ENCODE peak calls at places on chromosomes 1 and 21, in nine cellular contexts. One of them, this sample, is unnamed.

GRCh38 chr1:169999357-169999756 is 75.1 kb downstream of the KIFAP3 start:
- DNase-seq in activated CD4-positive, CD25-positive, alpha-beta regulatory T cell treated with anti-CD3 and anti-CD28 coated beads, Interleukin-2, amount 50 U/mL, for 16 hours: no peak
- DNase-seq in hippocampal formation: peak
- DNase-seq in B cell: no peak
- DNase-seq in left colon: no peak
- DNase-seq in IMR-90: peak
- DNase-seq in fibroblast of lung: peak
- DNase-seq in K562: no peak
- DNase-seq in naive thymus-derived CD8-positive, alpha-beta T cell: no peak
- DNase-seq in this sample: no peak

GRCh38 chr21:16678479-16678878 is 834.4 kb upstream of the CXADR start:
- DNase-seq in B cell: no peak
- DNase-seq in fibroblast of lung: no peak
- DNase-seq in activated CD4-positive, CD25-positive, alpha-beta regulatory T cell treated with anti-CD3 and anti-CD28 coated beads, Interleukin-2, amount 50 U/mL, for 16 hours: no peak
- DNase-seq in naive thymus-derived CD8-positive, alpha-beta T cell: no peak
- DNase-seq in K562: no peak
- DNase-seq in hippocampal formation: no peak
- DNase-seq in IMR-90: no peak
- DNase-seq in left colon: no peak
- DNase-seq in this sample: no peak

GRCh38 chr1:2302292-2302925 is 74.3 kb downstream of the SKI start:
- DNase-seq in naive thymus-derived CD8-positive, alpha-beta T cell: no peak
- DNase-seq in IMR-90: no peak
- DNase-seq in hippocampal formation: no peak
- DNase-seq in fibroblast of lung: no peak
- DNase-seq in K562: no peak
- DNase-seq in activated CD4-positive, CD25-positive, alpha-beta regulatory T cell treated with anti-CD3 and anti-CD28 coated beads, Interleukin-2, amount 50 U/mL, for 16 hours: no peak
- DNase-seq in left colon: no peak
- DNase-seq in B cell: no peak
- DNase-seq in this sample: no peak

GRCh38 chr21:35208810-35209517 is 159.9 kb upstream of the RUNX1 start:
- DNase-seq in IMR-90: peak
- DNase-seq in fibroblast of lung: peak
- DNase-seq in hippocampal formation: no peak
- DNase-seq in left colon: no peak
- DNase-seq in naive thymus-derived CD8-positive, alpha-beta T cell: no peak
- DNase-seq in B cell: no peak
- DNase-seq in K562: no peak
- DNase-seq in activated CD4-positive, CD25-positive, alpha-beta regulatory T cell treated with anti-CD3 and anti-CD28 coated beads, Interleukin-2, amount 50 U/mL, for 16 hours: no peak
- DNase-seq in this sample: no peak

GRCh38 chr1:205817988-205818387 is 5.0 kb upstream of the SLC41A1 start:
- DNase-seq in activated CD4-positive, CD25-positive, alpha-beta regulatory T cell treated with anti-CD3 and anti-CD28 coated beads, Interleukin-2, amount 50 U/mL, for 16 hours: no peak
- DNase-seq in B cell: no peak
- DNase-seq in left colon: no peak
- DNase-seq in naive thymus-derived CD8-positive, alpha-beta T cell: no peak
- DNase-seq in IMR-90: no peak
- DNase-seq in fibroblast of lung: no peak
- DNase-seq in K562: no peak
- DNase-seq in hippocampal formation: no peak
- DNase-seq in this sample: no peak

GRCh38 chr1:217506878-217507277 is 124.0 kb downstream of the GPATCH2 start:
- DNase-seq in fibroblast of lung: peak
- DNase-seq in activated CD4-positive, CD25-positive, alpha-beta regulatory T cell treated with anti-CD3 and anti-CD28 coated beads, Interleukin-2, amount 50 U/mL, for 16 hours: no peak
- DNase-seq in IMR-90: peak
- DNase-seq in K562: no peak
- DNase-seq in B cell: no peak
- DNase-seq in hippocampal formation: no peak
- DNase-seq in naive thymus-derived CD8-positive, alpha-beta T cell: no peak
- DNase-seq in left colon: no peak
- DNase-seq in this sample: no peak

GRCh38 chr1:75614455-75615379 is 3.8 kb upstream of the SLC44A5 start:
- DNase-seq in left colon: no peak
- DNase-seq in K562: peak
- DNase-seq in naive thymus-derived CD8-positive, alpha-beta T cell: peak
- DNase-seq in activated CD4-positive, CD25-positive, alpha-beta regulatory T cell treated with anti-CD3 and anti-CD28 coated beads, Interleukin-2, amount 50 U/mL, for 16 hours: no peak
- DNase-seq in hippocampal formation: peak
- DNase-seq in IMR-90: peak
- DNase-seq in B cell: peak
- DNase-seq in fibroblast of lung: peak
- DNase-seq in this sample: peak

GRCh38 chr1:181486098-181486420 is 2.7 kb downstream of the CACNA1E start:
- DNase-seq in left colon: no peak
- DNase-seq in K562: no peak
- DNase-seq in hippocampal formation: no peak
- DNase-seq in fibroblast of lung: no peak
- DNase-seq in IMR-90: no peak
- DNase-seq in activated CD4-positive, CD25-positive, alpha-beta regulatory T cell treated with anti-CD3 and anti-CD28 coated beads, Interleukin-2, amount 50 U/mL, for 16 hours: no peak
- DNase-seq in B cell: no peak
- DNase-seq in naive thymus-derived CD8-positive, alpha-beta T cell: no peak
- DNase-seq in this sample: no peak

GRCh38 chr1:227728059-227728891 is 6.8 kb downstream of the JMJD4 start:
- DNase-seq in B cell: peak
- DNase-seq in naive thymus-derived CD8-positive, alpha-beta T cell: no peak
- DNase-seq in activated CD4-positive, CD25-positive, alpha-beta regulatory T cell treated with anti-CD3 and anti-CD28 coated beads, Interleukin-2, amount 50 U/mL, for 16 hours: no peak
- DNase-seq in fibroblast of lung: peak
- DNase-seq in K562: peak
- DNase-seq in IMR-90: peak
- DNase-seq in left colon: peak
- DNase-seq in hippocampal formation: no peak
- DNase-seq in this sample: peak

GRCh38 chr1:38569932-38570356 is 289.6 kb downstream of the RRAGC start:
- DNase-seq in left colon: no peak
- DNase-seq in naive thymus-derived CD8-positive, alpha-beta T cell: no peak
- DNase-seq in activated CD4-positive, CD25-positive, alpha-beta regulatory T cell treated with anti-CD3 and anti-CD28 coated beads, Interleukin-2, amount 50 U/mL, for 16 hours: no peak
- DNase-seq in K562: peak
- DNase-seq in hippocampal formation: no peak
- DNase-seq in IMR-90: no peak
- DNase-seq in B cell: no peak
- DNase-seq in fibroblast of lung: no peak
- DNase-seq in this sample: no peak

GRCh38 chr1:25615172-25615541 is 1.4 kb upstream of the MAN1C1 start:
- DNase-seq in naive thymus-derived CD8-positive, alpha-beta T cell: no peak
- DNase-seq in left colon: no peak
- DNase-seq in K562: no peak
- DNase-seq in IMR-90: no peak
- DNase-seq in B cell: no peak
- DNase-seq in activated CD4-positive, CD25-positive, alpha-beta regulatory T cell treated with anti-CD3 and anti-CD28 coated beads, Interleukin-2, amount 50 U/mL, for 16 hours: no peak
- DNase-seq in fibroblast of lung: no peak
- DNase-seq in hippocampal formation: no peak
- DNase-seq in this sample: no peak

GRCh38 chr21:39504230-39504629 is 52.5 kb downstream of the SH3BGR start:
- DNase-seq in K562: no peak
- DNase-seq in left colon: no peak
- DNase-seq in IMR-90: no peak
- DNase-seq in B cell: no peak
- DNase-seq in naive thymus-derived CD8-positive, alpha-beta T cell: no peak
- DNase-seq in hippocampal formation: no peak
- DNase-seq in activated CD4-positive, CD25-positive, alpha-beta regulatory T cell treated with anti-CD3 and anti-CD28 coated beads, Interleukin-2, amount 50 U/mL, for 16 hours: no peak
- DNase-seq in fibroblast of lung: no peak
- DNase-seq in this sample: no peak

GRCh38 chr1:40860706-40861226 is 1.4 kb downstream of the CITED4 start:
- DNase-seq in activated CD4-positive, CD25-positive, alpha-beta regulatory T cell treated with anti-CD3 and anti-CD28 coated beads, Interleukin-2, amount 50 U/mL, for 16 hours: no peak
- DNase-seq in hippocampal formation: no peak
- DNase-seq in naive thymus-derived CD8-positive, alpha-beta T cell: no peak
- DNase-seq in B cell: no peak
- DNase-seq in IMR-90: no peak
- DNase-seq in K562: no peak
- DNase-seq in fibroblast of lung: no peak
- DNase-seq in left colon: no peak
- DNase-seq in this sample: no peak

GRCh38 chr1:59669752-59670312 is 144.9 kb upstream of the HOOK1 start:
- DNase-seq in naive thymus-derived CD8-positive, alpha-beta T cell: no peak
- DNase-seq in K562: no peak
- DNase-seq in IMR-90: peak
- DNase-seq in B cell: no peak
- DNase-seq in activated CD4-positive, CD25-positive, alpha-beta regulatory T cell treated with anti-CD3 and anti-CD28 coated beads, Interleukin-2, amount 50 U/mL, for 16 hours: no peak
- DNase-seq in hippocampal formation: peak
- DNase-seq in left colon: no peak
- DNase-seq in fibroblast of lung: peak
- DNase-seq in this sample: no peak

GRCh38 chr1:3789421-3790300 is 6.6 kb downstream of the LRRC47 start:
- DNase-seq in B cell: no peak
- DNase-seq in K562: no peak
- DNase-seq in IMR-90: no peak
- DNase-seq in hippocampal formation: no peak
- DNase-seq in fibroblast of lung: no peak
- DNase-seq in left colon: no peak
- DNase-seq in activated CD4-positive, CD25-positive, alpha-beta regulatory T cell treated with anti-CD3 and anti-CD28 coated beads, Interleukin-2, amount 50 U/mL, for 16 hours: no peak
- DNase-seq in naive thymus-derived CD8-positive, alpha-beta T cell: no peak
- DNase-seq in this sample: no peak

GRCh38 chr1:233065655-233066054 is 115.2 kb downstream of the NTPCR start:
- DNase-seq in K562: no peak
- DNase-seq in activated CD4-positive, CD25-positive, alpha-beta regulatory T cell treated with anti-CD3 and anti-CD28 coated beads, Interleukin-2, amount 50 U/mL, for 16 hours: no peak
- DNase-seq in fibroblast of lung: no peak
- DNase-seq in naive thymus-derived CD8-positive, alpha-beta T cell: no peak
- DNase-seq in hippocampal formation: no peak
- DNase-seq in B cell: no peak
- DNase-seq in left colon: no peak
- DNase-seq in IMR-90: no peak
- DNase-seq in this sample: no peak

GRCh38 chr1:115491303-115492018 is 150.3 kb upstream of the VANGL1 start:
- DNase-seq in fibroblast of lung: no peak
- DNase-seq in IMR-90: no peak
- DNase-seq in K562: no peak
- DNase-seq in left colon: no peak
- DNase-seq in B cell: no peak
- DNase-seq in hippocampal formation: no peak
- DNase-seq in naive thymus-derived CD8-positive, alpha-beta T cell: no peak
- DNase-seq in activated CD4-positive, CD25-positive, alpha-beta regulatory T cell treated with anti-CD3 and anti-CD28 coated beads, Interleukin-2, amount 50 U/mL, for 16 hours: no peak
- DNase-seq in this sample: no peak

GRCh38 chr1:221740260-221740830 is 1.5 kb downstream of the DUSP10 start:
- DNase-seq in B cell: no peak
- DNase-seq in IMR-90: no peak
- DNase-seq in fibroblast of lung: no peak
- DNase-seq in hippocampal formation: no peak
- DNase-seq in activated CD4-positive, CD25-positive, alpha-beta regulatory T cell treated with anti-CD3 and anti-CD28 coated beads, Interleukin-2, amount 50 U/mL, for 16 hours: no peak
- DNase-seq in naive thymus-derived CD8-positive, alpha-beta T cell: no peak
- DNase-seq in K562: no peak
- DNase-seq in left colon: no peak
- DNase-seq in this sample: no peak

GRCh38 chr1:33336580-33336979 is 15.7 kb upstream of the A3GALT2 start:
- DNase-seq in B cell: no peak
- DNase-seq in left colon: no peak
- DNase-seq in fibroblast of lung: no peak
- DNase-seq in naive thymus-derived CD8-positive, alpha-beta T cell: no peak
- DNase-seq in activated CD4-positive, CD25-positive, alpha-beta regulatory T cell treated with anti-CD3 and anti-CD28 coated beads, Interleukin-2, amount 50 U/mL, for 16 hours: no peak
- DNase-seq in hippocampal formation: no peak
- DNase-seq in IMR-90: no peak
- DNase-seq in K562: no peak
- DNase-seq in this sample: no peak

GRCh38 chr1:56387071-56387747 is 192.2 kb downstream of the PLPP3 start:
- DNase-seq in B cell: no peak
- DNase-seq in activated CD4-positive, CD25-positive, alpha-beta regulatory T cell treated with anti-CD3 and anti-CD28 coated beads, Interleukin-2, amount 50 U/mL, for 16 hours: no peak
- DNase-seq in left colon: no peak
- DNase-seq in K562: no peak
- DNase-seq in hippocampal formation: no peak
- DNase-seq in naive thymus-derived CD8-positive, alpha-beta T cell: no peak
- DNase-seq in IMR-90: no peak
- DNase-seq in fibroblast of lung: peak
- DNase-seq in this sample: no peak

GRCh38 chr1:23908453-23909341 is 4.5 kb downstream of the CNR2 start:
- DNase-seq in B cell: peak
- DNase-seq in naive thymus-derived CD8-positive, alpha-beta T cell: peak
- DNase-seq in fibroblast of lung: no peak
- DNase-seq in left colon: no peak
- DNase-seq in K562: peak
- DNase-seq in hippocampal formation: no peak
- DNase-seq in activated CD4-positive, CD25-positive, alpha-beta regulatory T cell treated with anti-CD3 and anti-CD28 coated beads, Interleukin-2, amount 50 U/mL, for 16 hours: no peak
- DNase-seq in IMR-90: no peak
- DNase-seq in this sample: no peak

GRCh38 chr1:111699268-111699667 is 39.9 kb downstream of the INKA2 start:
- DNase-seq in K562: no peak
- DNase-seq in fibroblast of lung: no peak
- DNase-seq in left colon: no peak
- DNase-seq in naive thymus-derived CD8-positive, alpha-beta T cell: no peak
- DNase-seq in hippocampal formation: no peak
- DNase-seq in activated CD4-positive, CD25-positive, alpha-beta regulatory T cell treated with anti-CD3 and anti-CD28 coated beads, Interleukin-2, amount 50 U/mL, for 16 hours: no peak
- DNase-seq in B cell: no peak
- DNase-seq in IMR-90: no peak
- DNase-seq in this sample: no peak

GRCh38 chr1:231919900-231920299 is 293.3 kb downstream of the DISC1 start:
- DNase-seq in naive thymus-derived CD8-positive, alpha-beta T cell: peak
- DNase-seq in hippocampal formation: no peak
- DNase-seq in activated CD4-positive, CD25-positive, alpha-beta regulatory T cell treated with anti-CD3 and anti-CD28 coated beads, Interleukin-2, amount 50 U/mL, for 16 hours: no peak
- DNase-seq in fibroblast of lung: no peak
- DNase-seq in IMR-90: no peak
- DNase-seq in B cell: no peak
- DNase-seq in K562: no peak
- DNase-seq in left colon: no peak
- DNase-seq in this sample: no peak

GRCh38 chr1:165747632-165748452 is 20.8 kb downstream of the TMCO1 start:
- DNase-seq in activated CD4-positive, CD25-positive, alpha-beta regulatory T cell treated with anti-CD3 and anti-CD28 coated beads, Interleukin-2, amount 50 U/mL, for 16 hours: no peak
- DNase-seq in IMR-90: no peak
- DNase-seq in left colon: peak
- DNase-seq in naive thymus-derived CD8-positive, alpha-beta T cell: no peak
- DNase-seq in K562: peak
- DNase-seq in fibroblast of lung: no peak
- DNase-seq in hippocampal formation: no peak
- DNase-seq in B cell: no peak
- DNase-seq in this sample: no peak

GRCh38 chr1:67476006-67476482 is 45.8 kb upstream of the SERBP1 start:
- DNase-seq in B cell: no peak
- DNase-seq in fibroblast of lung: no peak
- DNase-seq in K562: no peak
- DNase-seq in activated CD4-positive, CD25-positive, alpha-beta regulatory T cell treated with anti-CD3 and anti-CD28 coated beads, Interleukin-2, amount 50 U/mL, for 16 hours: no peak
- DNase-seq in hippocampal formation: no peak
- DNase-seq in naive thymus-derived CD8-positive, alpha-beta T cell: no peak
- DNase-seq in left colon: no peak
- DNase-seq in IMR-90: no peak
- DNase-seq in this sample: no peak

GRCh38 chr1:241323510-241323909 is 33.5 kb downstream of the RGS7 start:
- DNase-seq in fibroblast of lung: peak
- DNase-seq in naive thymus-derived CD8-positive, alpha-beta T cell: no peak
- DNase-seq in B cell: no peak
- DNase-seq in activated CD4-positive, CD25-positive, alpha-beta regulatory T cell treated with anti-CD3 and anti-CD28 coated beads, Interleukin-2, amount 50 U/mL, for 16 hours: no peak
- DNase-seq in K562: peak
- DNase-seq in left colon: no peak
- DNase-seq in hippocampal formation: no peak
- DNase-seq in IMR-90: peak
- DNase-seq in this sample: no peak

GRCh38 chr21:18249542-18250152 is 5.0 kb downstream of the CHODL start:
- DNase-seq in activated CD4-positive, CD25-positive, alpha-beta regulatory T cell treated with anti-CD3 and anti-CD28 coated beads, Interleukin-2, amount 50 U/mL, for 16 hours: no peak
- DNase-seq in left colon: no peak
- DNase-seq in fibroblast of lung: no peak
- DNase-seq in B cell: no peak
- DNase-seq in K562: no peak
- DNase-seq in hippocampal formation: no peak
- DNase-seq in IMR-90: no peak
- DNase-seq in naive thymus-derived CD8-positive, alpha-beta T cell: no peak
- DNase-seq in this sample: peak

GRCh38 chr1:9346566-9346965 is 53.9 kb downstream of the SPSB1 start:
- DNase-seq in left colon: no peak
- DNase-seq in IMR-90: no peak
- DNase-seq in naive thymus-derived CD8-positive, alpha-beta T cell: no peak
- DNase-seq in B cell: no peak
- DNase-seq in hippocampal formation: no peak
- DNase-seq in fibroblast of lung: no peak
- DNase-seq in K562: no peak
- DNase-seq in activated CD4-positive, CD25-positive, alpha-beta regulatory T cell treated with anti-CD3 and anti-CD28 coated beads, Interleukin-2, amount 50 U/mL, for 16 hours: no peak
- DNase-seq in this sample: no peak

GRCh38 chr1:106022312-106022902 is 1034.1 kb upstream of the PRMT6 start:
- DNase-seq in IMR-90: no peak
- DNase-seq in hippocampal formation: no peak
- DNase-seq in B cell: no peak
- DNase-seq in activated CD4-positive, CD25-positive, alpha-beta regulatory T cell treated with anti-CD3 and anti-CD28 coated beads, Interleukin-2, amount 50 U/mL, for 16 hours: no peak
- DNase-seq in fibroblast of lung: peak
- DNase-seq in naive thymus-derived CD8-positive, alpha-beta T cell: no peak
- DNase-seq in left colon: no peak
- DNase-seq in K562: no peak
- DNase-seq in this sample: no peak

GRCh38 chr1:151825811-151826660 is 5.6 kb downstream of the RORC start:
- DNase-seq in activated CD4-positive, CD25-positive, alpha-beta regulatory T cell treated with anti-CD3 and anti-CD28 coated beads, Interleukin-2, amount 50 U/mL, for 16 hours: no peak
- DNase-seq in fibroblast of lung: no peak
- DNase-seq in K562: peak
- DNase-seq in left colon: no peak
- DNase-seq in hippocampal formation: no peak
- DNase-seq in B cell: no peak
- DNase-seq in naive thymus-derived CD8-positive, alpha-beta T cell: no peak
- DNase-seq in IMR-90: no peak
- DNase-seq in this sample: no peak

GRCh38 chr1:33099290-33100118 is 18.6 kb downstream of the AZIN2 start:
- DNase-seq in fibroblast of lung: peak
- DNase-seq in IMR-90: peak
- DNase-seq in B cell: no peak
- DNase-seq in activated CD4-positive, CD25-positive, alpha-beta regulatory T cell treated with anti-CD3 and anti-CD28 coated beads, Interleukin-2, amount 50 U/mL, for 16 hours: peak
- DNase-seq in left colon: peak
- DNase-seq in K562: peak
- DNase-seq in hippocampal formation: no peak
- DNase-seq in naive thymus-derived CD8-positive, alpha-beta T cell: peak
- DNase-seq in this sample: peak